ENCODE peak calls at places on chromosomes 11 and 22, in six cellular contexts. One of them, this sample, is unnamed.

GRCh38 chr11:113626736-113627135 is 79.4 kb downstream of the TMPRSS5 start:
- DNase-seq in OCI-LY7: no peak
- DNase-seq in CD8-positive, alpha-beta memory T cell: no peak
- DNase-seq in brain microvascular endothelial cell: no peak
- DNase-seq in astrocyte: no peak
- DNase-seq in ovary: no peak
- DNase-seq in this sample: no peak

GRCh38 chr22:19972251-19972650 is 30.6 kb upstream of the TXNRD2 start:
- DNase-seq in CD8-positive, alpha-beta memory T cell: no peak
- DNase-seq in OCI-LY7: no peak
- DNase-seq in ovary: no peak
- DNase-seq in brain microvascular endothelial cell: no peak
- DNase-seq in astrocyte: no peak
- DNase-seq in this sample: no peak

GRCh38 chr11:97974798-97975498 is 1045.8 kb upstream of the CNTN5 start:
- DNase-seq in brain microvascular endothelial cell: no peak
- DNase-seq in CD8-positive, alpha-beta memory T cell: no peak
- DNase-seq in astrocyte: no peak
- DNase-seq in ovary: no peak
- DNase-seq in OCI-LY7: no peak
- DNase-seq in this sample: no peak

GRCh38 chr11:115226556-115226955 is 277.7 kb downstream of the CADM1 start:
- DNase-seq in OCI-LY7: no peak
- DNase-seq in ovary: no peak
- DNase-seq in brain microvascular endothelial cell: peak
- DNase-seq in astrocyte: peak
- DNase-seq in CD8-positive, alpha-beta memory T cell: no peak
- DNase-seq in this sample: no peak

GRCh38 chr11:18578975-18579598 is 9.4 kb downstream of the UEVLD start:
- DNase-seq in OCI-LY7: no peak
- DNase-seq in brain microvascular endothelial cell: no peak
- DNase-seq in astrocyte: no peak
- DNase-seq in CD8-positive, alpha-beta memory T cell: no peak
- DNase-seq in ovary: no peak
- DNase-seq in this sample: peak

GRCh38 chr11:65559951-65560537 is 1.9 kb upstream of the LTBP3 start:
- DNase-seq in OCI-LY7: no peak
- DNase-seq in brain microvascular endothelial cell: peak
- DNase-seq in CD8-positive, alpha-beta memory T cell: no peak
- DNase-seq in ovary: peak
- DNase-seq in astrocyte: peak
- DNase-seq in this sample: no peak

GRCh38 chr22:37180531-37181231 is 7.4 kb downstream of the C1QTNF6 start:
- DNase-seq in ovary: peak
- DNase-seq in brain microvascular endothelial cell: no peak
- DNase-seq in astrocyte: no peak
- DNase-seq in OCI-LY7: no peak
- DNase-seq in CD8-positive, alpha-beta memory T cell: no peak
- DNase-seq in this sample: no peak

GRCh38 chr11:11211186-11211585 is 141.9 kb downstream of the CSNK2A3 start:
- DNase-seq in CD8-positive, alpha-beta memory T cell: no peak
- DNase-seq in brain microvascular endothelial cell: no peak
- DNase-seq in astrocyte: no peak
- DNase-seq in ovary: no peak
- DNase-seq in OCI-LY7: no peak
- DNase-seq in this sample: no peak

GRCh38 chr22:45787770-45788169 is 116.1 kb downstream of the ATXN10 start:
- DNase-seq in ovary: no peak
- DNase-seq in astrocyte: no peak
- DNase-seq in OCI-LY7: no peak
- DNase-seq in CD8-positive, alpha-beta memory T cell: no peak
- DNase-seq in brain microvascular endothelial cell: no peak
- DNase-seq in this sample: no peak

GRCh38 chr11:34837246-34837856 is 78.8 kb downstream of the APIP start:
- DNase-seq in brain microvascular endothelial cell: no peak
- DNase-seq in astrocyte: no peak
- DNase-seq in CD8-positive, alpha-beta memory T cell: no peak
- DNase-seq in OCI-LY7: no peak
- DNase-seq in ovary: no peak
- DNase-seq in this sample: no peak

GRCh38 chr22:35900483-35901168 is 128.0 kb downstream of the RBFOX2 start:
- DNase-seq in ovary: no peak
- DNase-seq in astrocyte: peak
- DNase-seq in CD8-positive, alpha-beta memory T cell: no peak
- DNase-seq in brain microvascular endothelial cell: peak
- DNase-seq in OCI-LY7: no peak
- DNase-seq in this sample: peak

GRCh38 chr11:46357483-46357936 is 10.2 kb downstream of the DGKZ start:
- DNase-seq in OCI-LY7: no peak
- DNase-seq in ovary: no peak
- DNase-seq in astrocyte: no peak
- DNase-seq in brain microvascular endothelial cell: no peak
- DNase-seq in CD8-positive, alpha-beta memory T cell: no peak
- DNase-seq in this sample: no peak

GRCh38 chr11:82384308-82384707 is 349.4 kb downstream of the FAM181B start:
- DNase-seq in astrocyte: no peak
- DNase-seq in ovary: no peak
- DNase-seq in brain microvascular endothelial cell: no peak
- DNase-seq in CD8-positive, alpha-beta memory T cell: no peak
- DNase-seq in OCI-LY7: no peak
- DNase-seq in this sample: no peak
- H3K4me3 ChIP-seq in astrocyte: no peak
- H3K4me3 ChIP-seq in ovary: no peak
- H3K4me3 ChIP-seq in brain microvascular endothelial cell: no peak
- H3K4me3 ChIP-seq in CD8-positive, alpha-beta memory T cell: no peak
- H3K4me3 ChIP-seq in OCI-LY7: no peak
- H3K4me3 ChIP-seq in this sample: no peak

GRCh38 chr22:43862882-43863202 is 529 bp upstream of the SULT4A1 start:
- DNase-seq in OCI-LY7: no peak
- DNase-seq in astrocyte: no peak
- DNase-seq in ovary: no peak
- DNase-seq in CD8-positive, alpha-beta memory T cell: no peak
- DNase-seq in brain microvascular endothelial cell: no peak
- DNase-seq in this sample: no peak
- H3K4me3 ChIP-seq in OCI-LY7: no peak
- H3K4me3 ChIP-seq in astrocyte: peak
- H3K4me3 ChIP-seq in ovary: no peak
- H3K4me3 ChIP-seq in CD8-positive, alpha-beta memory T cell: no peak
- H3K4me3 ChIP-seq in brain microvascular endothelial cell: no peak
- H3K4me3 ChIP-seq in this sample: no peak

GRCh38 chr22:29311468-29312217 is 3.9 kb downstream of the RASL10A start:
- DNase-seq in OCI-LY7: no peak
- DNase-seq in brain microvascular endothelial cell: no peak
- DNase-seq in astrocyte: no peak
- DNase-seq in ovary: peak
- DNase-seq in CD8-positive, alpha-beta memory T cell: no peak
- DNase-seq in this sample: no peak
- H3K4me3 ChIP-seq in OCI-LY7: no peak
- H3K4me3 ChIP-seq in brain microvascular endothelial cell: peak
- H3K4me3 ChIP-seq in astrocyte: peak
- H3K4me3 ChIP-seq in ovary: no peak
- H3K4me3 ChIP-seq in CD8-positive, alpha-beta memory T cell: no peak
- H3K4me3 ChIP-seq in this sample: no peak

GRCh38 chr11:7609521-7609920 is 63.8 kb downstream of the CYB5R2 start:
- DNase-seq in OCI-LY7: no peak
- DNase-seq in astrocyte: no peak
- DNase-seq in CD8-positive, alpha-beta memory T cell: no peak
- DNase-seq in ovary: no peak
- DNase-seq in brain microvascular endothelial cell: no peak
- DNase-seq in this sample: no peak
- H3K4me3 ChIP-seq in OCI-LY7: no peak
- H3K4me3 ChIP-seq in astrocyte: no peak
- H3K4me3 ChIP-seq in CD8-positive, alpha-beta memory T cell: no peak
- H3K4me3 ChIP-seq in ovary: no peak
- H3K4me3 ChIP-seq in brain microvascular endothelial cell: no peak
- H3K4me3 ChIP-seq in this sample: no peak

GRCh38 chr11:124751391-124751740 is 689 bp downstream of the VSIG2 start:
- DNase-seq in astrocyte: no peak
- DNase-seq in OCI-LY7: no peak
- DNase-seq in CD8-positive, alpha-beta memory T cell: no peak
- DNase-seq in brain microvascular endothelial cell: no peak
- DNase-seq in ovary: no peak
- DNase-seq in this sample: no peak

GRCh38 chr11:124752471-124753100 is 531 bp upstream of the VSIG2 start:
- DNase-seq in ovary: no peak
- DNase-seq in OCI-LY7: no peak
- DNase-seq in brain microvascular endothelial cell: no peak
- DNase-seq in CD8-positive, alpha-beta memory T cell: no peak
- DNase-seq in astrocyte: no peak
- DNase-seq in this sample: no peak

GRCh38 chr11:124753624-124754023 is 1.6 kb upstream of the VSIG2 start:
- DNase-seq in OCI-LY7: no peak
- DNase-seq in astrocyte: no peak
- DNase-seq in ovary: no peak
- DNase-seq in CD8-positive, alpha-beta memory T cell: no peak
- DNase-seq in brain microvascular endothelial cell: no peak
- DNase-seq in this sample: no peak

GRCh38 chr11:124753207-124753606 is 1.2 kb upstream of the VSIG2 start:
- DNase-seq in ovary: no peak
- DNase-seq in astrocyte: no peak
- DNase-seq in brain microvascular endothelial cell: no peak
- DNase-seq in CD8-positive, alpha-beta memory T cell: no peak
- DNase-seq in OCI-LY7: no peak
- DNase-seq in this sample: no peak

GRCh38 chr11:124751741-124752470 is at the start of gene VSIG2:
- DNase-seq in astrocyte: no peak
- DNase-seq in ovary: no peak
- DNase-seq in CD8-positive, alpha-beta memory T cell: no peak
- DNase-seq in OCI-LY7: no peak
- DNase-seq in brain microvascular endothelial cell: no peak
- DNase-seq in this sample: no peak
- H3K4me3 ChIP-seq in astrocyte: no peak
- H3K4me3 ChIP-seq in ovary: peak
- H3K4me3 ChIP-seq in CD8-positive, alpha-beta memory T cell: no peak
- H3K4me3 ChIP-seq in OCI-LY7: no peak
- H3K4me3 ChIP-seq in brain microvascular endothelial cell: no peak
- H3K4me3 ChIP-seq in this sample: no peak

GRCh38 chr11:31987118-31988005 is 103.5 kb upstream of the RCN1 start:
- DNase-seq in brain microvascular endothelial cell: no peak
- DNase-seq in astrocyte: no peak
- DNase-seq in OCI-LY7: no peak
- DNase-seq in ovary: no peak
- DNase-seq in CD8-positive, alpha-beta memory T cell: no peak
- DNase-seq in this sample: no peak
- H3K4me3 ChIP-seq in brain microvascular endothelial cell: peak
- H3K4me3 ChIP-seq in astrocyte: peak
- H3K4me3 ChIP-seq in OCI-LY7: no peak
- H3K4me3 ChIP-seq in ovary: no peak
- H3K4me3 ChIP-seq in CD8-positive, alpha-beta memory T cell: no peak
- H3K4me3 ChIP-seq in this sample: no peak

DNA sequence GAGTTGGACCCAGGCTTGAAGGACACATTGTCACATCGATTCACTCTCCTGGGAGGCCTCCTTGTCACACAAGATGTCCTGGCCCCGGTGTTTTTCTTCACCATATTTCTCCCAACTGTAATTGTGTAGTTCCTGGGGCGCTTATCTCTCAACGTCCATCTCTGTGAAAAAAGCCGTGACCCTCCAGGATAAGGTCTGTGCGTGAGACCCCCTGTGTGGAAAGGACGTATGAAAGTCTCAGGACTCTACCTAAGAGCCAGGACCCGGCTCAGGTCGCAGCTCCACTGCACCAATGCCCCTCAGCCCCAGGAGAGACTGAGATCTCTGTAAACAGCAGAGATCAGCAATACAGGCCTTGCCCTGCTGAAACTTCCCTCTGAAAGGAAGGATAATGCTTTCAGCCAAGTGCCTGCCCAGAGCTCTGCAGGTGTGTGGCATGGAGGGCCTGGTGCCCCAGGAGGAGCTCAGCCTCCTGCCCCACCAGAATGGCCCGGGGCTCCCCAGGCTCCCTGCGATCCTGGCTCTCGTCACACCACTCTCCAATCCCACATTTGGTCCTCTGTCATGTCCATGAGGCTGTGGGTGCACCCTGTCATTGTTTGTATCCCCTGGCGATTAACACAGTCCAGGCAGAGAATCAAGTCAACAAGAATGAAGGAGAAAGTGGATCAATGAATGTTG is 119.2 kb upstream of the TMEM45B start:
- DNase-seq in ovary: no peak
- DNase-seq in brain microvascular endothelial cell: no peak
- DNase-seq in OCI-LY7: no peak
- DNase-seq in CD8-positive, alpha-beta memory T cell: no peak
- DNase-seq in astrocyte: no peak
- DNase-seq in this sample: no peak
- H3K4me3 ChIP-seq in ovary: no peak
- H3K4me3 ChIP-seq in brain microvascular endothelial cell: no peak
- H3K4me3 ChIP-seq in OCI-LY7: no peak
- H3K4me3 ChIP-seq in CD8-positive, alpha-beta memory T cell: no peak
- H3K4me3 ChIP-seq in astrocyte: no peak
- H3K4me3 ChIP-seq in this sample: no peak

DNA sequence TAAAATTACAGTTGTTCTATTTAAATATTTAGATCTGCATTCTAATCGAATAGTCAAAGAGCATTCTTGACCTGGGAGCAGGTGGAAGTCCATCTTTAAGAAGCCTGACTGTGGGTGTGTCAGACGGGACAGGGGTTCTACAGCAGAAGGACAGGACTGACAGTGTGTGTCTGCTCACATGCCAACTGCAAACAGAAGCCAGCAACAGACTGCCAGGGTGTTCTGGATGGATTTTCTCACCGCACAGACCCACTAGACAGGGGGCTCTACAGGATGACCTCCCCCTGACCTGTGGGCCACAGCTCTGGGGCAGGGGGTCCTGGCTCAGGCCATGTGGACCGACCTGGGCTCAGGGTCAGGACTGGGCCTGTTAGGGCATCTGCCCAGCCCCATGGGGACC is 22.8 kb upstream of the NAP1L4 start:
- DNase-seq in astrocyte: no peak
- DNase-seq in brain microvascular endothelial cell: no peak
- DNase-seq in CD8-positive, alpha-beta memory T cell: no peak
- DNase-seq in OCI-LY7: no peak
- DNase-seq in ovary: no peak
- DNase-seq in this sample: no peak
- H3K4me3 ChIP-seq in astrocyte: no peak
- H3K4me3 ChIP-seq in brain microvascular endothelial cell: no peak
- H3K4me3 ChIP-seq in CD8-positive, alpha-beta memory T cell: peak
- H3K4me3 ChIP-seq in OCI-LY7: no peak
- H3K4me3 ChIP-seq in ovary: no peak
- H3K4me3 ChIP-seq in this sample: no peak

GRCh38 chr11:93444671-93445073 is 98.5 kb downstream of the SMCO4 start:
- DNase-seq in OCI-LY7: no peak
- DNase-seq in astrocyte: peak
- DNase-seq in brain microvascular endothelial cell: peak
- DNase-seq in ovary: no peak
- DNase-seq in CD8-positive, alpha-beta memory T cell: no peak
- DNase-seq in this sample: peak
- H3K4me3 ChIP-seq in OCI-LY7: no peak
- H3K4me3 ChIP-seq in astrocyte: no peak
- H3K4me3 ChIP-seq in brain microvascular endothelial cell: no peak
- H3K4me3 ChIP-seq in ovary: no peak
- H3K4me3 ChIP-seq in CD8-positive, alpha-beta memory T cell: no peak
- H3K4me3 ChIP-seq in this sample: no peak

This sample was measured in Jurkat, Clone E6-1.